ENCODE peak calls at places on chromosomes 2 and 18, in five cellular contexts. E is neuronal stem cell, J is H1, B is mesenchymal stem cell, Q is trophoblast cell. R is an unnamed sample.

GRCh38 chr2:235463893-235464292 is 29.9 kb upstream of the AGAP1 start:
- DNase-seq in E (no peak), B (no peak), Q (no peak), J (no peak), R (no peak)

GRCh38 chr2:41610501-41611242 is 437.1 kb upstream of the PKDCC start:
- DNase-seq in B (no peak), Q (no peak), J (no peak), E (no peak), R (no peak)

GRCh38 chr18:61651145-61651879 is 241.5 kb downstream of the RNF152 start:
- DNase-seq in B (no peak), E (no peak), Q (no peak), J (no peak), R (no peak)

GRCh38 chr2:219331560-219332213 is 857 bp downstream of the RESP18 start:
- DNase-seq in E (peak), Q (no peak), B (peak), J (no peak), R (peak)

GRCh38 chr18:75107196-75107930 is 101.6 kb downstream of the PTGR3 start:
- DNase-seq in Q (no peak), J (no peak), B (no peak), E (no peak), R (no peak)

GRCh38 chr18:55250729-55251128 is 291.5 kb upstream of the CCDC68 start:
- DNase-seq in B (no peak), J (no peak), Q (peak), E (no peak), R (no peak)

GRCh38 chr2:203893386-203893785 is 25.8 kb downstream of the CTLA4 start:
- DNase-seq in E (no peak), Q (no peak), J (no peak), B (no peak), R (no peak)

GRCh38 chr2:19351914-19352697 is 6.3 kb downstream of the OSR1 start:
- DNase-seq in B (no peak), E (no peak), Q (no peak), J (no peak), R (no peak)

GRCh38 chr2:63436488-63436887 is 151.8 kb downstream of the WDPCP start:
- DNase-seq in J (no peak), E (no peak), Q (no peak), B (no peak), R (no peak)

GRCh38 chr2:79982445-79982844 is 322.1 kb downstream of the LRRTM1 start:
- DNase-seq in Q (no peak), J (peak), E (no peak), B (no peak), R (peak)

GRCh38 chr18:70288851-70289328 is at the start of gene SOCS6:
- DNase-seq in B (peak), E (peak), J (no peak), Q (peak), R (peak)

GRCh38 chr2:25030702-25031101 is 11.2 kb upstream of the EFR3B start:
- DNase-seq in J (no peak), Q (no peak), E (no peak), B (no peak), R (no peak)

GRCh38 chr2:85811850-85812735 is 58.3 kb downstream of the ATOH8 start:
- DNase-seq in J (no peak), E (no peak), Q (no peak), B (no peak), R (no peak)

DNA sequence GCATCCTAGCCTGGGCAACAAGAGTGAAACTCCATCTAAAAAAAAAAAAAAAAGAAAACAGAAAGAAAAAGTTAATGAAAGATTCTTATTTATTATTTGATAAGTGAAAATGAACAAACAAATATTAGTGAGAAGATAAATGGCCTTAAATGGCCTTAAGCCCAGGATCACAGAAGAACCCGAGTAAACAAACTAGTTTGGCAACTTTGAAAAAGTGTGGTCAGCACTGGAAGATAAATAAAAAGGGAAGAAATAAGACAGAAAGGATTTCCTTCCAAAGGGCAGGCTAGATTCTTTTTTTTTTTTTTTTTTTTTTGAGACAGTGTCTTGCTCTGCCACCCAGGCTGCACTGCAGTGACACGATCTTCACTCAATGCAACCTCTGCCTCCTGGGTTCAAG is 692.4 kb downstream of the CPS1 start:
- DNase-seq in B (no peak), E (no peak), J (no peak), Q (peak), R (no peak)
- H2BK12ac ChIP-seq in B (no peak), E (no peak), J (no peak), Q (no peak), R (no peak)

GRCh38 chr2:214809751-214810564 is 475 bp upstream of the BARD1 start:
- DNase-seq in J (peak), B (peak), Q (peak), E (peak), R (peak)
- H2BK12ac ChIP-seq in J (no peak), B (no peak), Q (no peak), E (no peak), R (no peak)

GRCh38 chr2:180663016-180663471 is 317.4 kb upstream of the UBE2E3 start:
- DNase-seq in E (no peak), Q (no peak), J (no peak), B (no peak), R (no peak)
- H2BK12ac ChIP-seq in E (no peak), Q (no peak), J (no peak), B (no peak), R (no peak)

GRCh38 chr2:201996006-201996405 is 37.6 kb upstream of the FZD7 start:
- DNase-seq in J (peak), B (no peak), E (no peak), Q (no peak), R (peak)

GRCh38 chr2:202001826-202002225 is 31.8 kb upstream of the FZD7 start:
- DNase-seq in E (no peak), J (no peak), Q (no peak), B (no peak), R (no peak)

GRCh38 chr2:201996681-201997254 is 36.9 kb upstream of the FZD7 start:
- DNase-seq in J (no peak), B (no peak), Q (no peak), E (no peak), R (no peak)

GRCh38 chr2:202002381-202002780 is 31.3 kb upstream of the FZD7 start:
- DNase-seq in Q (no peak), B (no peak), E (no peak), J (no peak), R (no peak)

GRCh38 chr2:201999289-201999688 is 34.4 kb upstream of the FZD7 start:
- DNase-seq in B (no peak), Q (no peak), J (no peak), E (no peak), R (no peak)
- H2BK12ac ChIP-seq in B (no peak), Q (no peak), J (peak), E (peak), R (no peak)

DNA sequence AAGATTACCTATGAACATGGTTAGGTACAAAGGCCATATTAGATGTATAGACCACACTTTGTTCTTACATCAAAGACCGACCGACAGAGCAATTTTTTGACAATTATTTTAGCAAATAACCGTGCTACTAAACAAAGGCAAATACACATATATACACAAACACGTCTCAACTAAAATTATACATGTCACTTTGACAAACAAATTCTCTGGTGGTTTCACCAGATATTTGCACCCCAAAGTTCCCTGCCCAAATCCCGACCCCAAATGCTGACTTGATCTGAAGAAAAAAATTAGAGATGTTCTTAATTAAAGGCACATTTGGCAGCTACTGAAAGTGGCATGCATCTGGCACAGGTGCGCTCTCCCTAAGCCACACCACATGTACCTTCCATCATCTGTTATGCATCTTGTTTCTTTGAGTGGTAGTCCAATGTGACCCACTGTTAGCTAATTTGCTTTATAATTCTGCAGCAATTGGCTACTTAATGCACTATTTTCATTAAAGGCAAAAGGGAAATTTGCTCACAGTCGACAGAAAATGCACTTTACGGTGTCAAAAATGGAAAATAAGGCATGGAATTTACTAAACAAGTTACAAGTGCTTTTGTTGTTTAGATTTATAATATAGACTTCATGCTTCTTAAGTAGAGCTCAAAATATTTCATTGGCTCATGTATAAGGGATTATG is 92.1 kb downstream of the ARHGEF33 start:
- DNase-seq in Q (no peak), B (no peak), J (no peak), E (no peak), R (no peak)
- H2BK12ac ChIP-seq in Q (no peak), B (no peak), J (no peak), E (no peak), R (no peak)

DNA sequence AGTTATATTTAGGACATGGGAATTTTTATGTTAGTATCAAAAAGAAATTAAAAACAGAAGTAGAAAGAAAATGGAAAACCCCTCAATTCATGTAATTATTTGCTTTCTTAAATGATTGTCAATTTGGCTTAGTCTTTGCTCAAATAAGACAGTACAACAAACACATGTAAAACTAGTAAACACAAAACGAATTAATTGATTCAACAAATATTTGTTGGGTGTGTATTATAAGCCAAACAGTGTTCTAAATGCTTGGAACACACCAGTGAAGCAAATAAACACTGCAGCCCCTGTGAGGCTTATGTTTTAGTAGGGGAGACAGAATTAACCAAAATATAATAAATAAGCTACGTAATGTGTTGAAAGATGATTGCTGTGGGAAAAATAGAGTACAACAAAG is 234.5 kb upstream of the STON1 start:
- DNase-seq in Q (no peak), B (no peak), J (no peak), E (no peak), R (no peak)
- H2BK12ac ChIP-seq in Q (no peak), B (no peak), J (no peak), E (no peak), R (no peak)

GRCh38 chr2:239018291-239019192 is 170.7 kb downstream of the TWIST2 start:
- DNase-seq in Q (no peak), J (no peak), E (no peak), B (no peak), R (no peak)
- H2BK12ac ChIP-seq in Q (no peak), J (no peak), E (no peak), B (no peak), R (no peak)

R was measured in H9.